ENCODE peak calls at places on chromosomes 1 and 21, in seven cellular contexts. X, Q, A, S, I, E and V are unnamed samples.

GRCh38 chr1:150235436-150235851 is 468 bp downstream of the ANP32E start:
- DNase-seq in A (no peak), Q (no peak), E (no peak), X (no peak), I (no peak), S (no peak), V (no peak)

GRCh38 chr1:167209044-167209443 is 11.6 kb upstream of the POU2F1 start:
- DNase-seq in I (no peak), Q (no peak), X (no peak), S (no peak), E (no peak), A (no peak), V (no peak)

GRCh38 chr21:37339527-37339889 is 27.1 kb upstream of the DYRK1A start:
- DNase-seq in I (no peak), E (no peak), Q (no peak), A (no peak), S (no peak), X (no peak), V (no peak)

GRCh38 chr21:36350282-36350910 is 30.4 kb downstream of the MORC3 start:
- DNase-seq in A (peak), S (no peak), X (no peak), Q (no peak), E (no peak), I (no peak), V (no peak)

GRCh38 chr1:29643281-29643680 is 407.0 kb downstream of the PTPRU start:
- DNase-seq in S (no peak), X (no peak), E (no peak), Q (no peak), I (no peak), A (no peak), V (peak)

GRCh38 chr1:17207966-17208418 is 3.1 kb downstream of the PADI1 start:
- DNase-seq in Q (no peak), I (no peak), E (no peak), A (no peak), S (no peak), X (peak), V (no peak)

GRCh38 chr1:73627723-73628122 is 570.3 kb downstream of the LRRIQ3 start:
- DNase-seq in S (no peak), I (no peak), E (no peak), Q (no peak), X (no peak), A (no peak), V (no peak)

GRCh38 chr1:116694524-116694923 is 27.0 kb upstream of the IGSF3 start:
- DNase-seq in S (peak), Q (no peak), X (no peak), I (no peak), E (no peak), A (no peak), V (no peak)

GRCh38 chr1:211548321-211549091 is 30.5 kb downstream of the SLC30A1 start:
- DNase-seq in E (no peak), Q (no peak), A (no peak), S (peak), I (no peak), X (no peak), V (no peak)

GRCh38 chr1:61641171-61641570 is 83.8 kb downstream of the TM2D1 start:
- DNase-seq in I (no peak), S (no peak), E (no peak), Q (no peak), X (no peak), A (no peak), V (no peak)

GRCh38 chr1:22137006-22137720 is 5.7 kb downstream of the WNT4 start:
- DNase-seq in A (no peak), E (no peak), S (no peak), Q (no peak), X (no peak), I (no peak), V (no peak)

GRCh38 chr1:145846191-145846590 is 761 bp downstream of the NUDT17 start:
- DNase-seq in X (no peak), Q (no peak), S (no peak), I (no peak), E (peak), A (no peak), V (no peak)

GRCh38 chr1:58365328-58365727 is 181.2 kb downstream of the OMA1 start:
- DNase-seq in S (no peak), X (no peak), E (no peak), A (no peak), Q (no peak), I (no peak), V (no peak)

GRCh38 chr1:152185544-152186391 is 26.7 kb upstream of the RPTN start:
- DNase-seq in S (no peak), A (peak), X (peak), Q (no peak), I (no peak), E (no peak), V (no peak)

GRCh38 chr1:18859560-18859959 is at the start of gene TAS1R2:
- DNase-seq in I (no peak), S (no peak), E (no peak), A (no peak), X (no peak), Q (no peak), V (no peak)

GRCh38 chr1:18858070-18858688 is 1.3 kb downstream of the TAS1R2 start:
- DNase-seq in A (no peak), S (no peak), X (no peak), Q (no peak), E (no peak), I (no peak), V (no peak)

GRCh38 chr1:18855573-18855972 is 3.9 kb downstream of the TAS1R2 start:
- DNase-seq in Q (no peak), X (no peak), E (no peak), I (peak), S (no peak), A (no peak), V (no peak)

GRCh38 chr1:18854331-18855025 is 5.0 kb downstream of the TAS1R2 start:
- DNase-seq in S (no peak), I (peak), Q (no peak), X (no peak), A (no peak), E (no peak), V (no peak)

GRCh38 chr1:18856435-18856834 is 3.0 kb downstream of the TAS1R2 start:
- DNase-seq in Q (no peak), X (no peak), A (no peak), I (no peak), E (no peak), S (no peak), V (no peak)
- H3K27ac ChIP-seq in Q (no peak), X (no peak), A (no peak), I (no peak), E (no peak), S (no peak), V (no peak)

GRCh38 chr21:33362044-33362555 is 37.3 kb downstream of the IFNAR1 start:
- DNase-seq in Q (no peak), I (no peak), S (no peak), A (no peak), X (no peak), E (no peak), V (no peak)

GRCh38 chr21:33359446-33359845 is 34.7 kb downstream of the IFNAR1 start:
- DNase-seq in X (no peak), E (no peak), A (no peak), Q (no peak), S (no peak), I (no peak), V (no peak)

GRCh38 chr21:33360281-33360680 is 35.5 kb downstream of the IFNAR1 start:
- DNase-seq in S (no peak), Q (no peak), A (no peak), I (no peak), X (no peak), E (no peak), V (no peak)

GRCh38 chr21:33364830-33365229 is 38.4 kb upstream of the IFNGR2 start:
- DNase-seq in Q (no peak), A (no peak), I (no peak), X (no peak), E (no peak), S (no peak), V (no peak)

GRCh38 chr21:33360871-33361602 is 36.3 kb downstream of the IFNAR1 start:
- DNase-seq in I (peak), S (peak), E (peak), X (no peak), Q (peak), A (no peak), V (peak)
- TF ChIP-seq CTCF in I (peak), S (peak), E (peak), X (peak), Q (peak), A (peak), V (peak)

DNA sequence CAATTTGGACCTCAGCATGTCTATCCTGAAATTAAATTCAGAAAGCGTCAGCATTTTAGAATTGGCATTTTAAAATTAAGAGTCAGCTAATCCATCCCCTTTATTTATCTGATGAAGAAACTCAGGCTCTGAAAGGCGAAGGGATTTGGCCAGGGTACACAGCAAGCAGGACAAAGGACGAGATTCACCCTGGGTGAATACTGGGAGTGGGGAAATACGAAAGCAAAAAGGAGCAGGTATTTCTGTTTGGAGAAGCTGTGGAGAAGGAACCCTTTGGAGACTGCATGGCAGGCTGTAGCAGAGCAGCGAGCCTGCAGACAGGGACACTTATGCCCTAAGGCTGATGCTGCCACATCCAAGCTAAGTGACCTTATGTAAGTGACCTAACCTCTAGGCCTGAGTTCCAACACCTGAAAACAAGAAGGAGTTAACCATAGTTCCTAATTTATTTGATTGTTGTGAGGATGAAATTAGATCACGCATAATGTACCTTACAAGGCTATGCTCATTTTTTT is 207.3 kb upstream of the C1orf87 start:
- DNase-seq in I (no peak), A (no peak), X (no peak), Q (no peak), S (no peak), E (no peak), V (no peak)
- H3K4me3 ChIP-seq in I (no peak), A (no peak), X (peak), Q (no peak), S (no peak), E (no peak), V (no peak)

GRCh38 chr1:93081716-93082115 is 2.6 kb downstream of the MTF2 start:
- DNase-seq in S (no peak), X (no peak), I (no peak), Q (no peak), E (no peak), A (peak), V (no peak)

GRCh38 chr1:93080424-93080823 is 1.3 kb downstream of the MTF2 start:
- DNase-seq in S (no peak), Q (no peak), E (no peak), X (peak), I (no peak), A (peak), V (no peak)

GRCh38 chr1:93079685-93080141 is 630 bp downstream of the MTF2 start:
- DNase-seq in Q (peak), A (no peak), S (no peak), I (peak), E (peak), X (no peak), V (no peak)

GRCh38 chr1:93083979-93084378 is 4.9 kb downstream of the MTF2 start:
- DNase-seq in E (no peak), X (no peak), A (no peak), Q (no peak), I (no peak), S (no peak), V (no peak)

DNA sequence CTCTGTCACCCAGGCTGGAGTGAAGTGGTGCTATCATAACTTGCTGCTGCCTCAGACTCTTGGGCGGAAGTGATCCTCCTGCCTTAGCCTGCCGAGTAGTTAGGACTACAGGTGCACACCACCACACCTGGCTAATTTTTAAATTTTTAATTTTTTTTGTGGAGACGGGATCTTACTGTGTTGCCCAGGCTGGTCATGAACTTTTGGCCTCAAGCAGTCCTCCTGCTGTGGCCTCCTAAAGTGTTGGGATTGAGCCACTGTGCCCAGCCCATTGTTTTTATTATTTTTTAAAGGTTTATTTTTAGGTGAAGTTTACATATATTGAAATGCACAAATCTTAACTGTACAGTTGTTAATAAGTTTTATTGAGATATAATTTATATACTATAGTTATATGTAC is 3.2 kb downstream of the MTF2 start:
- DNase-seq in Q (no peak), A (no peak), X (no peak), E (no peak), S (no peak), I (no peak), V (no peak)
- H3K27ac ChIP-seq in Q (no peak), A (no peak), X (no peak), E (no peak), S (no peak), I (no peak), V (no peak)

DNA sequence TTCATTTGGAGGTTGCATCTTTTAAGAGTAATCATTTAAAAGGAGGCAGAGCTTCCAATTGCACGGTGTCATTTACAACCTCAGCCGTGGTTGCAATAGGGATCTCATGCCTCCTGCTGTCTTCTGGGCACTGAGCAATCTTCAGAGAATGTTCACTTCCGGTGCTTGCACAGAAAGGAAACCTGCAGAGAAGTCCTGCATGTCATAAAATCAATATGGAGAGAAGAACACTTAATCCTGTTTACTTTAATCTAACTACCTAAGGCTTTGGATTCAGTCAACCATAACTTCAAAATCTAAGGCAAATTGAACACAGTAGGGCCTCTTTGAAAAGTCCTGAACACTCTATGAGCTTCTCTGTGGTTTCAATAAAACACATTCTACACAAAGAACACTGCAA is 11.3 kb upstream of the MAP10 start:
- DNase-seq in X (peak), Q (no peak), E (no peak), A (peak), S (no peak), I (no peak), V (no peak)
- TF ChIP-seq CTCF in X (no peak), Q (no peak), E (no peak), A (peak), S (no peak), I (no peak), V (no peak)

GRCh38 chr1:79004916-79005315 is 1.6 kb downstream of the ADGRL4 start:
- DNase-seq in S (no peak), E (no peak), I (no peak), Q (no peak), X (no peak), A (no peak), V (no peak)
- H3K4me3 ChIP-seq in S (no peak), E (peak), I (peak), Q (peak), X (no peak), A (no peak), V (peak)

GRCh38 chr1:201751872-201752271 is 77.1 kb upstream of the IPO9 start:
- DNase-seq in X (no peak), I (no peak), A (no peak), E (no peak), S (no peak), Q (no peak), V (no peak)

GRCh38 chr1:201752333-201752732 is 76.6 kb upstream of the IPO9 start:
- DNase-seq in I (no peak), Q (no peak), A (no peak), E (no peak), S (no peak), X (no peak), V (no peak)

GRCh38 chr1:201755200-201755599 is 73.8 kb upstream of the IPO9 start:
- DNase-seq in Q (no peak), E (no peak), I (no peak), X (no peak), S (no peak), A (no peak), V (no peak)

GRCh38 chr1:201754353-201754752 is 74.6 kb upstream of the IPO9 start:
- DNase-seq in S (no peak), I (no peak), E (no peak), Q (no peak), X (no peak), A (no peak), V (no peak)

DNA sequence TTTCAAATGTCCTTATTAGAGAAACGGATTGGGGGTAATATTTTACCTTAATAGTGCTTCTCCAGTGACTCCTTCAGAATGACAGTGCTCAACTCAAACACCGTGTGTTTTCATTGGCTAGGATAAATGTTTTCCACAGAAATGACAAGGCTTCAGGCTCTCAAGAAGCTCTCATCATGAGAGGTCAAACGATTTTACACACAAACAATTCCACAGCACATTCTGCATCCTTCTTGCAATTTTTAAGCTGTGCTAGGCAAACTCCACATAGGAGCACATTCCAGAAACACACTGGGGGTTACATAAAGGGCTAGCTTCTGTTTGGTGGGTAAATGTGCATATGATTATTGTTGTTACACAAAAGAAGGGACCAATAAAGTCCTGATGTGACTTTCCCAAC is 75.5 kb upstream of the IPO9 start:
- DNase-seq in I (no peak), E (no peak), A (no peak), X (no peak), S (no peak), Q (no peak), V (no peak)
- H3K27ac ChIP-seq in I (no peak), E (no peak), A (no peak), X (no peak), S (peak), Q (peak), V (peak)